ENCODE peak calls at places on chromosomes 4 and X, in four cellular contexts. M, B, Q and O are unnamed samples.

GRCh38 chr4:52869196-52869595 is 7.1 kb downstream of the RASL11B start:
- DNase-seq in B (no peak), Q (no peak), M (no peak), O (no peak)

GRCh38 chr4:68904786-68905185 is 46.8 kb downstream of the UGT2A3 start:
- DNase-seq in B (peak; percentile 28), M (peak; percentile 41), Q (no peak), O (peak; percentile 80)

GRCh38 chrX:107293056-107293455 is 86.6 kb downstream of the DNAAF6 start:
- DNase-seq in Q (no peak), B (no peak), M (no peak), O (no peak)

GRCh38 chr4:39044947-39045734 is 12.9 kb upstream of the TMEM156 start:
- DNase-seq in M (no peak), B (no peak), Q (peak; percentile 44), O (no peak)

GRCh38 chr4:47617607-47618006 is 132.5 kb downstream of the ATP10D start:
- DNase-seq in M (no peak), Q (no peak), B (no peak), O (no peak)

GRCh38 chr4:71602271-71602890 is 181.5 kb downstream of the GC start:
- DNase-seq in Q (no peak), M (no peak), B (no peak), O (no peak)

GRCh38 chr4:8906991-8907595 is 35.5 kb upstream of the HMX1 start:
- DNase-seq in B (no peak), M (no peak), Q (no peak), O (no peak)

GRCh38 chr4:87444741-87445140 is 22.4 kb downstream of the NUDT9 start:
- DNase-seq in Q (no peak), M (no peak), B (no peak), O (no peak)

GRCh38 chrX:30791296-30792278 is 97.5 kb downstream of the TAB3 start:
- DNase-seq in Q (no peak), M (no peak), B (no peak), O (no peak)

GRCh38 chr4:128812360-128812958 is 3.0 kb downstream of the JADE1 start:
- DNase-seq in B (peak; percentile 39), M (peak; percentile 63), Q (peak; percentile 63), O (peak; percentile 62)

GRCh38 chr4:8852118-8852704 is 19.4 kb downstream of the HMX1 start:
- DNase-seq in B (no peak), M (no peak), Q (no peak), O (no peak)

GRCh38 chr4:54971474-54971950 is 153.9 kb downstream of the KDR start:
- DNase-seq in Q (peak; percentile 10), B (peak; percentile 14), M (peak; percentile 6), O (peak; percentile 13)

GRCh38 chr4:83189631-83190136 is 75.2 kb upstream of the PLAC8 start:
- DNase-seq in B (peak; percentile 92), M (no peak), Q (no peak), O (no peak)

GRCh38 chr4:99462875-99463464 is 27.8 kb upstream of the ADH7 start:
- DNase-seq in Q (peak; percentile 51), M (peak; percentile 66), B (no peak), O (peak; percentile 0)

GRCh38 chr4:6271701-6272465 is 2.2 kb downstream of the WFS1 start:
- DNase-seq in Q (no peak), B (no peak), M (no peak), O (no peak)

GRCh38 chrX:48854898-48855297 is 19.5 kb upstream of the PCSK1N start:
- DNase-seq in M (no peak), Q (peak; percentile 7), B (no peak), O (no peak)

GRCh38 chr4:40280586-40280985 is 54.5 kb upstream of the CHRNA9 start:
- DNase-seq in Q (no peak), M (no peak), B (no peak), O (no peak)

GRCh38 chr4:148071009-148071408 is 339.1 kb downstream of the ARHGAP10 start:
- DNase-seq in Q (no peak), M (no peak), B (no peak), O (no peak)

GRCh38 chr4:78747328-78747946 is 28.7 kb upstream of the BMP2K start:
- DNase-seq in Q (no peak), M (no peak), B (no peak), O (no peak)

GRCh38 chr4:38957239-38957815 is 74.9 kb downstream of the TMEM156 start:
- DNase-seq in B (no peak), M (no peak), Q (no peak), O (no peak)

GRCh38 chr4:125198916-125199315 is 115.8 kb upstream of the FAT4 start:
- DNase-seq in Q (no peak), B (no peak), M (no peak), O (no peak)